ENCODE peak calls at places on chromosomes 6 and 20, in four cellular contexts. L, U, O and G are unnamed samples.
A peak's percentile ranks its signal among the peaks of the same experiment; 100 is the strongest.

GRCh38 chr20:20267685-20268429 is 100.0 kb upstream of the INSM1 start:
- DNase-seq in L (no peak), U (peak; percentile 53), O (no peak), G (peak; percentile 25)

GRCh38 chr6:168554472-168554871 is 113.5 kb downstream of the SMOC2 start:
- DNase-seq in L (no peak), U (no peak), O (no peak), G (peak; percentile 83)

GRCh38 chr20:8487715-8488114 is 355.6 kb downstream of the PLCB1 start:
- DNase-seq in L (no peak), U (no peak), O (no peak), G (no peak)

GRCh38 chr20:2244993-2245392 is 50.8 kb upstream of the TGM3 start:
- DNase-seq in L (no peak), U (peak; percentile 35), O (no peak), G (no peak)

GRCh38 chr6:37038297-37039198 is 33.1 kb downstream of the FGD2 start:
- DNase-seq in L (peak; percentile 94), U (no peak), O (no peak), G (peak; percentile 84)

GRCh38 chr6:102355578-102355977 is 962.1 kb downstream of the GRIK2 start:
- DNase-seq in L (no peak), U (peak; percentile 22), O (no peak), G (no peak)

GRCh38 chr6:47400581-47400980 is 77.0 kb upstream of the CD2AP start:
- DNase-seq in L (no peak), U (no peak), O (no peak), G (no peak)

GRCh38 chr6:43926644-43927524 is 156.9 kb downstream of the VEGFA start:
- DNase-seq in L (peak; percentile 67), U (peak; percentile 85), O (peak; percentile 69), G (no peak)

GRCh38 chr6:63529498-63529897 is 42.8 kb upstream of the LOC128125822 start:
- DNase-seq in L (no peak), U (no peak), O (no peak), G (no peak)

GRCh38 chr6:89818977-89819335 is 638 bp downstream of the MDN1 start:
- DNase-seq in L (no peak), U (peak; percentile 58), O (no peak), G (peak; percentile 43)

GRCh38 chr6:154938245-154938583 is 56.9 kb upstream of the TIAM2 start:
- DNase-seq in L (no peak), U (no peak), O (no peak), G (no peak)

DNA sequence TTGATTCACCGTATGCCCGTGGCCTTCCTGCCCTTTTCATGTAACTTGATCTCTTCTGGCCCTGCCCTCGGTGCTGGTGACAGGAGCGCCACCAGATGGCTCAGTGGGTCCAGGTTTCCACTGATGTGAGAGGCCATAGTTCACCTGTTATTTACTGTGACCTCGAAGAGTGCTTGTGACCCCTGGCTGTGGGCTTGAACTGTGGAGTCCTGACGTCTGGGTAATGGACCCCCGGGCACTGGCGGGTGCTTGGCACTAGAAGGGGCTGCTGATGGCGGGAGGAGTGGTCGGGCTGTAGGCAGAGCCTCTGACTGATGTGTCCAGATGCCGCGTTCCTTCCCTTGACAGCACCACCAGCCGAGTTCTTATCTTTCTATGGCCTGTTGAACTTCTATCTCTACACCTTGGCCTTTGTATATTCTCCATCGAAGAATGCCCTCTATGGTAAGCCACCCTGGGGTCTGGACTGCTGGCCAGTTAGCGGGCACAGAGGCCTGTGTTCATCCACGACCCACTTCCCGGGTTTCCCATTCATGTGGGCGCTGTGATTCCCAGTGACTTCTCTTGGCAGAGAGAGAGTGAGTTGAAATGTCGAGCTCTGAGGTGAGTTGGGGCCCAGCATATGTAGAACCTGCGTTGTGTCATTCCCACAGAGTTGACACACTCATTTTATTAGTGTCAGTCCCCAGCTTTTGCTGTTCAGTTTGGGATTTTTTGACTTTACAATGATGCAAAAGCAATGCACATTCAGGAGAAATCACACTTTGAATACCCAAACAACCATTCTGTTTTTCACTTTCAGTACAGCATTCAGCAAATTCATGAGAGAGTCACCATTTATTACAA is 14.9 kb downstream of the DYNLT1 start:
- DNase-seq in L (peak; percentile 38), U (peak; percentile 62), O (no peak), G (no peak)
- TF ChIP-seq CTCF in L (no peak), U (peak; percentile 77), O (no peak), G (no peak)

GRCh38 chr20:63471719-63472158 is 716 bp downstream of the KCNQ2 start:
- DNase-seq in L (no peak), U (no peak), O (no peak), G (no peak)

GRCh38 chr20:63473555-63474449 is 1.3 kb upstream of the KCNQ2 start:
- DNase-seq in L (no peak), U (no peak), O (no peak), G (no peak)

GRCh38 chr20:63471002-63471718 is 1.3 kb downstream of the KCNQ2 start:
- DNase-seq in L (no peak), U (peak; percentile 65), O (no peak), G (no peak)

GRCh38 chr20:63472862-63473390 is 471 bp upstream of the KCNQ2 start:
- DNase-seq in L (no peak), U (no peak), O (no peak), G (no peak)

DNA sequence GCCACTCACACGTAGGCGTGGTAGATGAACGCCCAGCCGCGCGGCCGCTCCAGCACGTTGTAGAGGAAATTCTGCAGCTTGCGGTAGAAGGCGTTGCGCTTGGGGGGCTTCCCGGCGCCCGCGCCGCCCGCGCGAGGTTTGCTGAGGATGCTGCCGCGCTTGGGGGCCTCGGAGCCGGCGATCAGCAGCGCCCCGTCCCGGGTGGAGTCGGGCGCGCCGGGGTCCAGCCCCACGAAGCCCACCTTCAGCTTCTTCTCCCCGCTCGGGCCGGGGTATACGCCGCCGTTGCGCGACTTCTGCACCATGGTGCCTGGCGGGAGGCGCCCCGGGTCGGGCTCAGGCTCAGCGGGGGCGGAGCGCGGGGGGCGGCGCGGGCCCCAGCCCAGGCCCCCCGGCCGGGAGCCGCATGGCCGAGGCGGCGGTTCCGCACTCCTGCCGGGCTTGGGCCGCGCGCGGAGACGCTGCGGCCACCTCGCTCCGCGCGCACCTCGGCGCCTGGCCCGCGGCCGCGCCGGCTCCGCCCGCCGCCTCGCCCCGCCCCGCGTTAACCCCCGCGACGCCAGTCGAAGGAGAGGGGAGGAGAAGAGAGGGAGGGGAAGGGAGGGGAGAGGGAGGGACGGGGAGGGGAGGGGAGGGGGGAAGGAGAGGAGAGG is at the start of gene KCNQ2:
- DNase-seq in L (no peak), U (peak; percentile 79), O (no peak), G (no peak)
- H3K4me3 ChIP-seq in L (no peak within 1 kb of the TSS), U (peak within 1 kb of the TSS; percentile 83), O (no peak within 1 kb of the TSS), G (peak within 1 kb of the TSS; percentile 43)

DNA sequence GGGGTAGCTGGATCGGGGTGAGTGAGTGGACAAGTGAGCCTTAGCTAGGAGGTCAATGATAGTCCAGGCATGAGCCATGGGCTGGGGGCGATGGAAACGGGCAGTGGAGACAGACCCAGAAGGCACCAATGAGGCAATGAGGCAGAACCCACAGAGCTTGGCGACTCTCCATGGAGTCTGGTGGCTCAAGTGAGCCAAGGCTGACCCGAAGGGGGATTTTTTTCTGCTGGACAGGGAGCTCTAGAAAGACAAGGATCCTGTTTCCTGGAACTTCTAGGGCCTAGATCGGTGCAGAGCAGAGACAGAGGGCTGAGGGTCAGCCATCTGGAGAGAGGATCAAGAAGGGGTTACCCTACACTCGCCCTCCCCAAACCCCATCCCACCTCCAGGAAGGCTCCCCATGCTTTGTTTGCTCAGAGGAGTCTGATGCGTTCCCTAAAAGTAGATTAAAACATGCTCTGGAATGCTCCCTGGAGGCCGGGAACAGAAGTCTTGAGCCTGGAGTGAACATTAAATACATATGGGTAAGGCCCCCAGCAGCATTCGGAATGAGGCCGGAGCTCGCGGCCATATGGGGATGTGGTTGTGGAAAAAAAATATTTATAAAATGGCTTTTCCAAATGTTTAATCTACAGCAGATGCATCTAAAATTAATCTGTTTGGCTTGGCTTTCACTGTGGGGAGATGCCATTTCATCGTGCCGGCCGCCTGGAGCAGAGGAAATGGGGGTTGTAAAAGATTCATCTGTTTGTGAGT is 237.8 kb upstream of the PMEPA1 start:
- DNase-seq in L (no peak), U (no peak), O (no peak), G (no peak)
- H3K27ac ChIP-seq in L (no peak overlapping the region), U (no peak overlapping the region), O (no peak overlapping the region), G (no peak overlapping the region)

GRCh38 chr6:108728826-108729225 is 119.4 kb upstream of the ARMC2 start:
- DNase-seq in L (no peak), U (peak; percentile 22), O (no peak), G (no peak)
- TF ChIP-seq CTCF in L (no peak), U (peak; percentile 1), O (no peak), G (no peak)